ENCODE peak calls at places on chromosomes 6 and 20, in four cellular contexts. One of them, this sample, is unnamed.

GRCh38 chr20:50020283-50020682 is 37.5 kb downstream of the SNAI1 start:
- DNase-seq in SK-N-SH: no peak
- DNase-seq in HCT116: no peak
- DNase-seq in HepG2: no peak
- DNase-seq in this sample: no peak

GRCh38 chr6:105428342-105428957 is 25.6 kb upstream of the PREP start:
- DNase-seq in SK-N-SH: no peak
- DNase-seq in HCT116: peak; percentile 33
- DNase-seq in HepG2: peak; percentile 92
- DNase-seq in this sample: no peak

GRCh38 chr6:168660400-168660945 is 219.5 kb downstream of the SMOC2 start:
- DNase-seq in SK-N-SH: no peak
- DNase-seq in HCT116: no peak
- DNase-seq in HepG2: no peak
- DNase-seq in this sample: no peak

GRCh38 chr6:111410371-111410770 is 72.6 kb downstream of the REV3L start:
- DNase-seq in HCT116: no peak
- DNase-seq in HepG2: no peak
- DNase-seq in SK-N-SH: no peak
- DNase-seq in this sample: no peak

GRCh38 chr6:36724514-36725385 is 27.1 kb downstream of the RAB44 start:
- DNase-seq in HepG2: peak; percentile 77
- DNase-seq in HCT116: peak; percentile 78
- DNase-seq in SK-N-SH: peak; percentile 85
- DNase-seq in this sample: peak; percentile 80

GRCh38 chr20:40293740-40294139 is 395.3 kb downstream of the MAFB start:
- DNase-seq in SK-N-SH: no peak
- DNase-seq in HCT116: no peak
- DNase-seq in HepG2: no peak
- DNase-seq in this sample: no peak

GRCh38 chr6:10465633-10466499 is 51.0 kb upstream of the TFAP2A start:
- DNase-seq in SK-N-SH: peak; percentile 54
- DNase-seq in HCT116: peak; percentile 65
- DNase-seq in HepG2: peak; percentile 44
- DNase-seq in this sample: peak; percentile 83

GRCh38 chr20:16732506-16733152 is 2.8 kb downstream of the SNRPB2 start:
- DNase-seq in HepG2: no peak
- DNase-seq in SK-N-SH: peak; percentile 15
- DNase-seq in HCT116: no peak
- DNase-seq in this sample: no peak

GRCh38 chr6:163355471-163355991 is 59.0 kb upstream of the QKI start:
- DNase-seq in HepG2: peak; percentile 15
- DNase-seq in HCT116: no peak
- DNase-seq in SK-N-SH: peak; percentile 36
- DNase-seq in this sample: no peak

GRCh38 chr20:50831605-50832004 is 36.7 kb downstream of the BCAS4 start:
- DNase-seq in HepG2: no peak
- DNase-seq in HCT116: no peak
- DNase-seq in SK-N-SH: no peak
- DNase-seq in this sample: no peak

GRCh38 chr6:41768545-41769308 is 11.0 kb downstream of the FRS3 start:
- DNase-seq in SK-N-SH: peak; percentile 41
- DNase-seq in HCT116: no peak
- DNase-seq in HepG2: peak; percentile 94
- DNase-seq in this sample: peak; percentile 64

GRCh38 chr6:41770381-41771057 is 9.2 kb downstream of the FRS3 start:
- DNase-seq in HCT116: no peak
- DNase-seq in SK-N-SH: no peak
- DNase-seq in HepG2: no peak
- DNase-seq in this sample: no peak

GRCh38 chr6:41771058-41771983 is 8.4 kb downstream of the FRS3 start:
- DNase-seq in HepG2: no peak
- DNase-seq in HCT116: no peak
- DNase-seq in SK-N-SH: no peak
- DNase-seq in this sample: no peak

GRCh38 chr6:41769376-41769775 is 10.3 kb downstream of the FRS3 start:
- DNase-seq in HCT116: no peak
- DNase-seq in SK-N-SH: no peak
- DNase-seq in HepG2: no peak
- DNase-seq in this sample: no peak

GRCh38 chr6:41767112-41767946 is 12.4 kb downstream of the FRS3 start:
- DNase-seq in HCT116: no peak
- DNase-seq in SK-N-SH: peak; percentile 89
- DNase-seq in HepG2: peak; percentile 82
- DNase-seq in this sample: peak; percentile 85
- TF ChIP-seq ELF1 in HCT116: no peak
- TF ChIP-seq ELF1 in SK-N-SH: no peak
- TF ChIP-seq ELF1 in HepG2: no peak
- TF ChIP-seq ELF1 in this sample: no peak

GRCh38 chr20:62701161-62702007 is 7.3 kb upstream of the NTSR1 start:
- DNase-seq in HCT116: no peak
- DNase-seq in HepG2: no peak
- DNase-seq in SK-N-SH: no peak
- DNase-seq in this sample: no peak

GRCh38 chr20:62702008-62702290 is 6.7 kb upstream of the NTSR1 start:
- DNase-seq in SK-N-SH: no peak
- DNase-seq in HCT116: no peak
- DNase-seq in HepG2: no peak
- DNase-seq in this sample: no peak

GRCh38 chr20:62703853-62704228 is 4.8 kb upstream of the NTSR1 start:
- DNase-seq in HepG2: no peak
- DNase-seq in HCT116: no peak
- DNase-seq in SK-N-SH: no peak
- DNase-seq in this sample: no peak

GRCh38 chr20:62704341-62704948 is 4.2 kb upstream of the NTSR1 start:
- DNase-seq in SK-N-SH: peak; percentile 85
- DNase-seq in HepG2: peak; percentile 67
- DNase-seq in HCT116: peak; percentile 91
- DNase-seq in this sample: peak; percentile 34

DNA sequence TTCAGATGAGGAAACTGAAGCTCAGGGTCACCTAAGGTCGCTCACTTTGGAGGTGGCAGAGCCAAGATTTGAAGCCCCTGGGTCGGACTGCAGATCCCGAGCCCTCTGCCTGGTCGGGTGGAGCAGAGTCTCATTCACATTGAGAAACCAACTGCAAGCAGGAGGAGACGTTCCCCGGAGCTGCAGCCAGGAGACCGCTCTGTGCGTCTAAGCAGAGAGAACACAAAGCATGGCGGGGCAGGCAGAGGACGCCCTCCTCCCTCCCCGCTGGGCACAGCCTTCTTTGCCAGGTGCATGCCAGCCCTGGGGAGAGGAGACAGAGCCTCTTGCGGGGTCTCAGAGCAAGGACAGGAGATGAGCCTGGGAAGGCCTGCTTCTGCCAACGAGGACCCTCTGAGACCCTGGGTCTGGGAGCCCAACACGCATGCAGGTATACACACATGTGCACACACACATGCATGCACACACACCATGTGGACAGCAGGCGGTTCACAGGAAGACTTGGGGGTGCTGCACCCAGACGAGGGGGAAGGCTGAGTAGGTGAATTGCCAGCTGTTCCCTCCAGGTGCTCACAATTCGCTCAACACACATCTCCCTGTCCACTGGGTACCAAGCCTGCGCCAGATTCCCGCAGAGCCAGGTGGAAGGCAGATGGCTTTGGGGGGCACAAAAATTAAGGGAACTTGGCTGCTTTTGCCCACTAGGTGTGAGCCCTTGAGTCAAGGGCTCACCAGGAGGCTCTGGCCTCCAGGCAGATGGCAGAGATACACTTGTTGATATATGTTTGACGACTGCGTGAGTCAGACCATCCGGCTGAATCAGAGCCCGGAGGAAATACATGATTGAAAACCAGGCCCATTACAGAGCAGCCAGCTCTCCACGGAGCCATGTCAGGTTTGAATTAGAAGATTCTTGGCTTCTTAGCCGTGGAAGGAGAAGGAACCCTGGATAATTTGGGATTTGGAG is 5.5 kb upstream of the NTSR1 start:
- DNase-seq in HCT116: peak; percentile 76
- DNase-seq in SK-N-SH: no peak
- DNase-seq in HepG2: peak; percentile 48
- DNase-seq in this sample: no peak
- TF ChIP-seq ELF1 in HCT116: no peak
- TF ChIP-seq ELF1 in SK-N-SH: no peak
- TF ChIP-seq ELF1 in HepG2: no peak
- TF ChIP-seq ELF1 in this sample: no peak

GRCh38 chr6:63349401-63349800 is 29.6 kb upstream of the LGSN start:
- DNase-seq in SK-N-SH: no peak
- DNase-seq in HCT116: no peak
- DNase-seq in HepG2: no peak
- DNase-seq in this sample: no peak

GRCh38 chr6:63346217-63346834 is 26.5 kb upstream of the LGSN start:
- DNase-seq in SK-N-SH: no peak
- DNase-seq in HCT116: no peak
- DNase-seq in HepG2: no peak
- DNase-seq in this sample: no peak

GRCh38 chr6:63351995-63352586 is 32.3 kb upstream of the LGSN start:
- DNase-seq in HepG2: peak; percentile 78
- DNase-seq in HCT116: peak; percentile 33
- DNase-seq in SK-N-SH: no peak
- DNase-seq in this sample: no peak

GRCh38 chr6:63348836-63349235 is 29.1 kb upstream of the LGSN start:
- DNase-seq in HepG2: no peak
- DNase-seq in SK-N-SH: no peak
- DNase-seq in HCT116: no peak
- DNase-seq in this sample: no peak

DNA sequence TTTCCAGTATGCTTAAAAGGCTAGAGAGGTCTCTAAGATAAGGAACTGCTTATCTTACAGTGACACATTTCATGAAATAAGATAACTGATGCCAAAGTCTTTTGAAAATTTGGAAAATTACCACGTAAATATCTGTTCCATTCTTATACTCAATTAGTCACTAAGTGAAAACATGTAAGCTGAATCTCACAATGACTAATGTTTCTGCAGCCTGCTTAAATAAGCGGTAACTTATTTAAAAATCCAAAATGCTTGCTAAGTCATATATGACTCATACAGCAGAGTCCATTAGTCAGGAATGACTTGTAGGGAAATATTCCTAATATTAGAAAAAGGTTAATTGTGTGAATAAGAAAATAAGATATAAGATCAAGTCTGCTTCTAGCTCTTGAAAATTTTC is 27.8 kb upstream of the LGSN start:
- DNase-seq in HepG2: peak; percentile 48
- DNase-seq in SK-N-SH: no peak
- DNase-seq in HCT116: peak; percentile 49
- DNase-seq in this sample: no peak
- TF ChIP-seq ELF1 in HepG2: no peak
- TF ChIP-seq ELF1 in SK-N-SH: no peak
- TF ChIP-seq ELF1 in HCT116: no peak
- TF ChIP-seq ELF1 in this sample: no peak

DNA sequence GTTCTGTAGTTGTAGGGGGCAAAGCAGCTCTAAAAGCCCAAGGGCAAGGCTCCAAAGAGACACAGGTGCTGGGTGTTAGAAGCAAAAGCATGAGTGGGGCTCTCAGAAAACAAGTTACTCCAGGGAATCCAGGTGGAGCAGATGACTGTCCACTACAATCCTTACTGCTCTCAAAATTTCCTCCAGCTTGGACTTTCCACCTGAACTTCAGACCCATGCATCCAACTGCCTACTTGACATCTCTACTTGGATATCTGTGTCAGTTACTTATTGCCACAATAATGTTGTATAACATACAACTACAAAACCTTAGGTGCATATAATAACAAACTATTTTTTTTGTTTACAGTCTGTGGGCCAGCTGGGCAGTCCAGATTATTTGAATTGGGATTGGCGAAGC is 22.8 kb upstream of the DTNBP1 start:
- DNase-seq in HepG2: no peak
- DNase-seq in SK-N-SH: no peak
- DNase-seq in HCT116: no peak
- DNase-seq in this sample: no peak
- TF ChIP-seq ELF1 in HepG2: no peak
- TF ChIP-seq ELF1 in SK-N-SH: no peak
- TF ChIP-seq ELF1 in HCT116: no peak
- TF ChIP-seq ELF1 in this sample: no peak

GRCh38 chr6:16684896-16685554 is 76.2 kb downstream of the ATXN1 start:
- DNase-seq in SK-N-SH: no peak
- DNase-seq in HCT116: peak; percentile 24
- DNase-seq in HepG2: no peak
- DNase-seq in this sample: no peak
- TF ChIP-seq ELF1 in SK-N-SH: no peak
- TF ChIP-seq ELF1 in HCT116: no peak
- TF ChIP-seq ELF1 in HepG2: no peak
- TF ChIP-seq ELF1 in this sample: no peak

GRCh38 chr6:144954241-144954556 is 669.1 kb downstream of the UTRN start:
- DNase-seq in HepG2: no peak
- DNase-seq in SK-N-SH: no peak
- DNase-seq in HCT116: no peak
- DNase-seq in this sample: no peak

GRCh38 chr6:144952456-144953240 is 667.5 kb downstream of the UTRN start:
- DNase-seq in HepG2: no peak
- DNase-seq in SK-N-SH: no peak
- DNase-seq in HCT116: no peak
- DNase-seq in this sample: no peak

GRCh38 chr6:144951730-144952437 is 666.7 kb downstream of the UTRN start:
- DNase-seq in SK-N-SH: no peak
- DNase-seq in HCT116: no peak
- DNase-seq in HepG2: no peak
- DNase-seq in this sample: no peak

GRCh38 chr6:144955392-144955791 is 670.3 kb downstream of the UTRN start:
- DNase-seq in HepG2: no peak
- DNase-seq in HCT116: no peak
- DNase-seq in SK-N-SH: no peak
- DNase-seq in this sample: no peak

DNA sequence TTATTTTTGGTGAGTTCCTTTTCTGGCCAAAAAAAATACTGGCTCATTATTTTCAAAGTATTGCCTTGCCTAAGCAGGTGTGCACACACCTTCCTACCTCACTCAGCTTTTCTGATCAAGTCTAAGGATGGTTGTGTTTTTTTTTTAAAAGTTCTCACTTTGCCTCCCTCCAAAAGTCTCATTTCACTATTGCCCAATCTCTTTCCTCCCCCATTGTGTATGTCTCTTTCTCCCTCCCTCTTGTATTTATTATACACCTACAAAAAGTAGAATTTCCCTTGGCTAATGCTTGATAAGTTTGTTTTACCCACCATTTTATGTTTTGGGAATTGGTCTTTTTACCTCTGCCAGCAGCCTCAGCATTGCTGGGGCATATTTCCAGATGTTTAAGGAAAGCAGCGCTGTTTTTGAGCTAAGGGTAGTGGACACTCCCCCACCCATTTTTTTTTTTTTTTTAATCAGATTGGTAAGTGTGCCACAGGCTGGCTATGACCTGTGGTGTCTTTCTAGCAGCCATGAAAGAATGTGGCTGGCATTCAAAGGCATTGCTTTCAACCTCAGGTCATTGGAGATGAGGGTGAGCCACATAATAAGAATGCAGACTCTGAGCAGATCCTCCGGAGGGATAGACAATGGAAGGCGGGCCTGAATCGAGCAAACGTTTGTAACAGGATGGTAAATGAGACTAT is 668.6 kb downstream of the UTRN start:
- DNase-seq in HCT116: peak; percentile 45
- DNase-seq in HepG2: no peak
- DNase-seq in SK-N-SH: no peak
- DNase-seq in this sample: no peak
- TF ChIP-seq ELF1 in HCT116: no peak
- TF ChIP-seq ELF1 in HepG2: no peak
- TF ChIP-seq ELF1 in SK-N-SH: no peak
- TF ChIP-seq ELF1 in this sample: no peak

This sample was measured in K562.